ENCODE peak calls at places on chromosomes 4 and X, in ten cellular contexts. I is IMR-90, F is GM04503, C is M059J, K is RWPE1, Z is T-cell, P is left colon, V is GM23338, L is mammary epithelial cell, W is heart left ventricle. M is an unnamed sample.

GRCh38 chrX:139126493-139126892 is 404.0 kb upstream of the F9 start:
- DNase-seq in I (no peak), F (no peak), C (peak), K (no peak), Z (no peak), P (no peak), V (peak), L (peak), W (no peak), M (no peak)

GRCh38 chr4:104749062-104749461 is 254.4 kb upstream of the CXXC4 start:
- DNase-seq in I (no peak), F (no peak), C (peak), K (no peak), Z (no peak), P (no peak), V (no peak), L (no peak), W (no peak), M (no peak)

GRCh38 chrX:21985332-21985777 is 44.8 kb downstream of the SMS start:
- DNase-seq in I (peak), F (no peak), C (peak), K (peak), Z (peak), P (no peak), V (peak), L (peak), W (no peak), M (peak)

GRCh38 chr4:74654230-74654681 is 140.1 kb downstream of the BTC start:
- DNase-seq in I (peak), F (no peak), C (peak), K (no peak), Z (no peak), P (peak), V (no peak), L (peak), W (no peak), M (no peak)

GRCh38 chr4:87497141-87497540 is 32.0 kb downstream of the SPARCL1 start:
- DNase-seq in I (no peak), F (no peak), C (no peak), K (no peak), Z (no peak), P (no peak), V (peak), L (no peak), W (no peak), M (no peak)

GRCh38 chr4:71229477-71230257 is 109.2 kb upstream of the SLC4A4 start:
- DNase-seq in I (peak), F (no peak), C (peak), K (peak), Z (no peak), P (peak), V (peak), L (no peak), W (no peak), M (no peak)

GRCh38 chrX:50852524-50852923 is 38.5 kb upstream of the SHROOM4 start:
- DNase-seq in I (no peak), F (no peak), C (no peak), K (no peak), Z (no peak), P (no peak), V (no peak), L (no peak), W (no peak), M (no peak)

GRCh38 chr4:54092800-54093608 is 7.0 kb upstream of the GSX2 start:
- DNase-seq in I (no peak), F (no peak), C (no peak), K (no peak), Z (no peak), P (no peak), V (no peak), L (no peak), W (no peak), M (no peak)

GRCh38 chr4:141410839-141411238 is 190.1 kb downstream of the ZNF330 start:
- DNase-seq in I (peak), F (peak), C (no peak), K (no peak), Z (no peak), P (no peak), V (no peak), L (no peak), W (no peak), M (no peak)

GRCh38 chr4:87038837-87039715 is 104.3 kb downstream of the AFF1 start:
- DNase-seq in I (peak), F (peak), C (peak), K (peak), Z (no peak), P (no peak), V (peak), L (peak), W (no peak), M (peak)

GRCh38 chrX:8684201-8684600 is 47.7 kb downstream of the ANOS1 start:
- DNase-seq in I (no peak), F (no peak), C (no peak), K (no peak), Z (no peak), P (no peak), V (no peak), L (no peak), W (no peak), M (no peak)

GRCh38 chr4:185640809-185641675 is 105.7 kb upstream of the PDLIM3 start:
- DNase-seq in I (peak), F (peak), C (peak), K (peak), Z (no peak), P (no peak), V (peak), L (peak), W (no peak), M (no peak)

GRCh38 chr4:80577991-80578390 is 242.5 kb downstream of the CFAP299 start:
- DNase-seq in I (no peak), F (no peak), C (no peak), K (no peak), Z (no peak), P (no peak), V (no peak), L (no peak), W (no peak), M (no peak)

GRCh38 chr4:140108713-140109230 is 45.2 kb downstream of the MAML3 start:
- DNase-seq in I (no peak), F (no peak), C (no peak), K (no peak), Z (no peak), P (peak), V (no peak), L (peak), W (no peak), M (no peak)

GRCh38 chrX:47030339-47030738 is 47.9 kb upstream of the RGN start:
- DNase-seq in I (peak), F (peak), C (peak), K (peak), Z (no peak), P (no peak), V (peak), L (peak), W (no peak), M (no peak)

GRCh38 chrX:49947778-49948177 is 25.4 kb downstream of the CLCN5 start:
- DNase-seq in I (no peak), F (no peak), C (no peak), K (no peak), Z (no peak), P (no peak), V (no peak), L (no peak), W (no peak), M (no peak)

GRCh38 chrX:19899234-19899788 is 11.9 kb upstream of the SH3KBP1 start:
- DNase-seq in I (no peak), F (no peak), C (no peak), K (no peak), Z (no peak), P (no peak), V (no peak), L (no peak), W (no peak), M (no peak)

GRCh38 chrX:50680990-50681389 is 133.0 kb downstream of the SHROOM4 start:
- DNase-seq in I (no peak), F (no peak), C (no peak), K (no peak), Z (no peak), P (no peak), V (peak), L (peak), W (no peak), M (no peak)

GRCh38 chr4:8402640-8403039 is 37.9 kb downstream of the ACOX3 start:
- DNase-seq in I (no peak), F (no peak), C (no peak), K (no peak), Z (no peak), P (no peak), V (no peak), L (no peak), W (peak), M (peak)

GRCh38 chr4:159258889-159259560 is 156.1 kb downstream of the RAPGEF2 start:
- DNase-seq in I (no peak), F (no peak), C (no peak), K (no peak), Z (no peak), P (no peak), V (no peak), L (no peak), W (no peak), M (no peak)

GRCh38 chr4:22762548-22762947 is 69.8 kb downstream of the GBA3 start:
- DNase-seq in I (no peak), F (no peak), C (no peak), K (no peak), Z (no peak), P (no peak), V (peak), L (no peak), W (no peak), M (no peak)

GRCh38 chrX:133923113-133923512 is 62.3 kb downstream of the GPC3 start:
- DNase-seq in I (no peak), F (no peak), C (peak), K (no peak), Z (no peak), P (no peak), V (no peak), L (no peak), W (no peak), M (no peak)

GRCh38 chr4:17058506-17058905 is 160.1 kb upstream of the LDB2 start:
- DNase-seq in I (peak), F (no peak), C (peak), K (no peak), Z (no peak), P (no peak), V (no peak), L (no peak), W (no peak), M (peak)

GRCh38 chrX:17414839-17415238 is 39.8 kb downstream of the NHS start:
- DNase-seq in I (no peak), F (no peak), C (peak), K (no peak), Z (no peak), P (peak), V (peak), L (no peak), W (no peak), M (peak)

GRCh38 chr4:89338206-89338605 is 30.6 kb upstream of the GPRIN3 start:
- DNase-seq in I (no peak), F (no peak), C (no peak), K (no peak), Z (no peak), P (no peak), V (no peak), L (no peak), W (no peak), M (no peak)

GRCh38 chr4:52874948-52875347 is 12.8 kb downstream of the RASL11B start:
- DNase-seq in I (no peak), F (no peak), C (no peak), K (no peak), Z (no peak), P (no peak), V (no peak), L (no peak), W (no peak), M (no peak)

GRCh38 chr4:113080050-113080449 is 30.6 kb downstream of the ANK2 start:
- DNase-seq in I (peak), F (no peak), C (peak), K (no peak), Z (no peak), P (no peak), V (peak), L (peak), W (no peak), M (no peak)

GRCh38 chr4:102169345-102169744 is 175.9 kb downstream of the SLC39A8 start:
- DNase-seq in I (no peak), F (no peak), C (peak), K (no peak), Z (no peak), P (no peak), V (peak), L (no peak), W (no peak), M (no peak)

GRCh38 chr4:22237846-22238513 is 277.9 kb downstream of the ADGRA3 start:
- DNase-seq in I (no peak), F (no peak), C (no peak), K (no peak), Z (no peak), P (peak), V (peak), L (no peak), W (no peak), M (no peak)

GRCh38 chr4:185464184-185464583 is 7.3 kb downstream of the CCDC110 start:
- DNase-seq in I (no peak), F (no peak), C (no peak), K (no peak), Z (no peak), P (no peak), V (peak), L (no peak), W (no peak), M (no peak)

GRCh38 chrX:65679071-65679540 is 11.7 kb downstream of the MSN start:
- DNase-seq in I (peak), F (no peak), C (peak), K (peak), Z (no peak), P (no peak), V (no peak), L (peak), W (no peak), M (no peak)

GRCh38 chr4:1872918-1873269 is 1.7 kb downstream of the NSD2 start:
- DNase-seq in I (peak), F (no peak), C (peak), K (no peak), Z (no peak), P (no peak), V (no peak), L (peak), W (no peak), M (no peak)

GRCh38 chr4:113784497-113785254 is 23.1 kb upstream of the CAMK2D start:
- DNase-seq in I (peak), F (peak), C (peak), K (peak), Z (no peak), P (no peak), V (no peak), L (peak), W (no peak), M (no peak)

GRCh38 chrX:134932528-134933217 is 58.1 kb upstream of the SMIM10 start:
- DNase-seq in I (peak), F (peak), C (peak), K (no peak), Z (no peak), P (no peak), V (no peak), L (peak), W (no peak), M (no peak)

GRCh38 chrX:129144172-129145038 is 378.9 kb downstream of the SMARCA1 start:
- DNase-seq in I (no peak), F (no peak), C (no peak), K (no peak), Z (no peak), P (no peak), V (no peak), L (no peak), W (no peak), M (no peak)

GRCh38 chr4:46441116-46441859 is 51.4 kb upstream of the GABRA2 start:
- DNase-seq in I (peak), F (no peak), C (peak), K (no peak), Z (no peak), P (no peak), V (no peak), L (peak), W (no peak), M (no peak)

GRCh38 chrX:71532078-71532752 is 689 bp upstream of the OGT start:
- DNase-seq in I (peak), F (no peak), C (peak), K (no peak), Z (peak), P (no peak), V (no peak), L (peak), W (no peak), M (no peak)

M was measured in left ventricle myocardium inferior.